ENCODE peak calls at places on chromosomes 2 and 18, in eight cellular contexts. D, C, V, E, A, I, O and W are unnamed samples.
A peak's percentile ranks its signal among the peaks of the same experiment; 100 is the strongest.

GRCh38 chr2:152560163-152560562 is 157.1 kb downstream of the PRPF40A start:
- DNase-seq in D (no peak), C (no peak), V (peak; percentile 77), E (no peak), A (peak; percentile 57), I (peak; percentile 83), O (peak; percentile 66), W (no peak)

GRCh38 chr2:44628297-44628696 is 266.6 kb downstream of the CAMKMT start:
- DNase-seq in D (no peak), C (no peak), V (no peak), E (no peak), A (no peak), I (no peak), O (no peak), W (no peak)

GRCh38 chr2:231707625-231708049 is 688 bp upstream of the PTMA start:
- DNase-seq in D (no peak), C (no peak), V (peak; percentile 26), E (peak; percentile 76), A (no peak), I (peak; percentile 63), O (peak; percentile 54), W (no peak)

GRCh38 chr2:148172131-148172753 is 151.4 kb downstream of the MBD5 start:
- DNase-seq in D (peak; percentile 51), C (no peak), V (no peak), E (no peak), A (no peak), I (no peak), O (no peak), W (no peak)

GRCh38 chr18:77650799-77651385 is 401.2 kb downstream of the GALR1 start:
- DNase-seq in D (peak; percentile 89), C (peak; percentile 92), V (peak; percentile 25), E (no peak), A (peak; percentile 36), I (peak; percentile 12), O (peak; percentile 8), W (peak; percentile 93)

GRCh38 chr2:212173331-212173730 is 365.3 kb downstream of the ERBB4 start:
- DNase-seq in D (no peak), C (no peak), V (no peak), E (no peak), A (no peak), I (no peak), O (no peak), W (no peak)

GRCh38 chr2:234555616-234556249 is 58.9 kb upstream of the ARL4C start:
- DNase-seq in D (no peak), C (no peak), V (peak; percentile 66), E (no peak), A (peak; percentile 84), I (peak; percentile 74), O (no peak), W (peak; percentile 39)

GRCh38 chr2:44244135-44244871 is 31.0 kb upstream of the SLC3A1 start:
- DNase-seq in D (no peak), C (peak; percentile 55), V (peak; percentile 74), E (peak; percentile 50), A (peak; percentile 80), I (peak; percentile 82), O (peak; percentile 76), W (peak; percentile 59)

GRCh38 chr2:172270278-172271079 is 156.9 kb upstream of the ITGA6 start:
- DNase-seq in D (no peak), C (peak; percentile 55), V (no peak), E (no peak), A (no peak), I (no peak), O (no peak), W (no peak)

GRCh38 chr2:197888322-197888721 is 83.9 kb downstream of the PLCL1 start:
- DNase-seq in D (no peak), C (no peak), V (no peak), E (no peak), A (no peak), I (no peak), O (no peak), W (no peak)

GRCh38 chr18:25146113-25146512 is 205.9 kb downstream of the ZNF521 start:
- DNase-seq in D (no peak), C (no peak), V (no peak), E (no peak), A (no peak), I (no peak), O (no peak), W (no peak)

GRCh38 chr2:48131503-48132293 is 225.4 kb upstream of the FBXO11 start:
- DNase-seq in D (no peak), C (no peak), V (peak; percentile 74), E (no peak), A (peak; percentile 64), I (peak; percentile 58), O (peak; percentile 80), W (no peak)

GRCh38 chr2:240453461-240454030 is 18.1 kb downstream of the GPC1 start:
- DNase-seq in D (peak; percentile 66), C (no peak), V (no peak), E (no peak), A (no peak), I (no peak), O (no peak), W (peak; percentile 60)

GRCh38 chr18:26185267-26185666 is 41.0 kb upstream of the TAF4B start:
- DNase-seq in D (no peak), C (no peak), V (no peak), E (no peak), A (no peak), I (peak; percentile 4), O (no peak), W (no peak)

GRCh38 chr2:207256476-207257207 is 90.9 kb upstream of the KLF7 start:
- DNase-seq in D (no peak), C (no peak), V (peak; percentile 61), E (no peak), A (peak; percentile 52), I (peak; percentile 57), O (peak; percentile 62), W (no peak)

GRCh38 chr2:152228215-152228614 is 52.7 kb upstream of the STAM2 start:
- DNase-seq in D (no peak), C (no peak), V (peak; percentile 51), E (no peak), A (no peak), I (peak; percentile 21), O (peak; percentile 49), W (no peak)

GRCh38 chr2:9964334-9964980 is 13.0 kb downstream of the GRHL1 start:
- DNase-seq in D (no peak), C (no peak), V (no peak), E (no peak), A (no peak), I (no peak), O (no peak), W (no peak)

GRCh38 chr2:122660786-122661634 is 905.6 kb downstream of the TSN start:
- DNase-seq in D (no peak), C (no peak), V (no peak), E (no peak), A (no peak), I (no peak), O (no peak), W (no peak)

GRCh38 chr2:216606551-216607527 is 26.4 kb upstream of the IGFBP2 start:
- DNase-seq in D (peak; percentile 82), C (no peak), V (no peak), E (no peak), A (no peak), I (no peak), O (no peak), W (no peak)

GRCh38 chr2:230408244-230408842 is 7.7 kb upstream of the SP100 start:
- DNase-seq in D (no peak), C (no peak), V (peak; percentile 88), E (no peak), A (peak; percentile 61), I (peak; percentile 95), O (peak; percentile 82), W (no peak)

GRCh38 chr18:27712066-27712465 is 464.9 kb downstream of the CDH2 start:
- DNase-seq in D (no peak), C (peak; percentile 33), V (no peak), E (no peak), A (no peak), I (no peak), O (no peak), W (no peak)

GRCh38 chr18:23204589-23205235 is 69.4 kb downstream of the CABLES1 start:
- DNase-seq in D (no peak), C (no peak), V (peak; percentile 59), E (no peak), A (no peak), I (peak; percentile 25), O (no peak), W (no peak)

GRCh38 chr18:23198217-23198845 is 63.0 kb downstream of the CABLES1 start:
- DNase-seq in D (no peak), C (no peak), V (no peak), E (no peak), A (no peak), I (no peak), O (no peak), W (no peak)

GRCh38 chr18:23200751-23201150 is 65.5 kb downstream of the CABLES1 start:
- DNase-seq in D (no peak), C (no peak), V (no peak), E (no peak), A (no peak), I (no peak), O (no peak), W (peak; percentile 4)

GRCh38 chr18:23203891-23204432 is 68.7 kb downstream of the CABLES1 start:
- DNase-seq in D (no peak), C (no peak), V (no peak), E (no peak), A (no peak), I (no peak), O (no peak), W (peak; percentile 4)

GRCh38 chr18:23201741-23202140 is 66.5 kb downstream of the CABLES1 start:
- DNase-seq in D (no peak), C (no peak), V (no peak), E (no peak), A (no peak), I (no peak), O (no peak), W (peak; percentile 26)
- H3K4me3 ChIP-seq in D (no peak overlapping the region), C (no peak overlapping the region), V (no peak overlapping the region), E (no peak overlapping the region), A (no peak overlapping the region), I (no peak overlapping the region), O (no peak overlapping the region), W (no peak overlapping the region)

GRCh38 chr2:55581435-55581834 is 36.0 kb downstream of the PPP4R3B start:
- DNase-seq in D (no peak), C (no peak), V (no peak), E (no peak), A (no peak), I (peak; percentile 13), O (no peak), W (no peak)
- H3K4me3 ChIP-seq in D (no peak overlapping the region), C (no peak overlapping the region), V (no peak overlapping the region), E (no peak overlapping the region), A (no peak overlapping the region), I (no peak overlapping the region), O (no peak overlapping the region), W (no peak overlapping the region)

GRCh38 chr18:63683152-63683551 is 19.6 kb upstream of the SERPINB11 start:
- DNase-seq in D (no peak), C (no peak), V (peak; percentile 93), E (no peak), A (peak; percentile 85), I (peak; percentile 92), O (peak; percentile 90), W (no peak)
- H3K4me3 ChIP-seq in D (no peak overlapping the region), C (no peak overlapping the region), V (no peak overlapping the region), E (no peak overlapping the region), A (no peak overlapping the region), I (no peak overlapping the region), O (no peak overlapping the region), W (no peak overlapping the region)

DNA sequence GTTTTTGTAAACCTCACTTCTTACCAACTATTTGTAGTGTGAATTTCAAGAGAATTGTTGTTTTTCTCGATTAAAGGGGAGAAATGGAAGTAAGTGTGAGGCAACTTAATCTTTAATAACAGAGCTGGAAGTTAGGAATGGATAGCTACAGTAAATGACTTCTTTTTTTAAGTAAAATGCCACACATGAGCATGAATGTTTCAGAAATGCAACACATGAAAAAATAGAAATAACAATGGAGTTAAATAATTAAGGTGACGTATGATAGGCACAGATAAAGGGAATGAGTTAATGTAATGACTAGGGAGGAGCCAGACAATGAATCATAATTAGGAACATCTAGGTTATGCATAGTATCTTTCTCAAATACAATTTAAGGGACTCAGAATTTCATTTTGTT is 3.4 kb downstream of the REL start:
- DNase-seq in D (no peak), C (no peak), V (peak; percentile 3), E (no peak), A (no peak), I (peak; percentile 15), O (no peak), W (no peak)
- H3K4me3 ChIP-seq in D (peak overlapping the region; percentile 65), C (no peak overlapping the region), V (no peak overlapping the region), E (no peak overlapping the region), A (no peak overlapping the region), I (no peak overlapping the region), O (no peak overlapping the region), W (no peak overlapping the region)